ENCODE peak calls at places on chromosomes 2 and 18, in seven cellular contexts. D is neuronal stem cell, L is mesenchymal stem cell, E is trophoblast cell, W is H9, G is H1, K is IMR-90. S is an unnamed sample.

GRCh38 chr18:30139631-30140287 is 902.8 kb downstream of the DSC3 start:
- DNase-seq in L (no peak), W (no peak), K (no peak), G (no peak), D (no peak), E (peak), S (peak)

GRCh38 chr2:220034356-220035121 is 407.1 kb downstream of the SLC4A3 start:
- DNase-seq in G (no peak), W (no peak), D (no peak), E (peak), L (peak), K (peak), S (no peak)

GRCh38 chr2:177355874-177356273 is 36.7 kb upstream of the AGPS start:
- DNase-seq in E (no peak), D (no peak), K (no peak), L (peak), W (no peak), G (no peak), S (no peak)

GRCh38 chr18:32420084-32420483 is 50.6 kb downstream of the GAREM1 start:
- DNase-seq in G (no peak), K (no peak), E (no peak), D (no peak), L (no peak), W (no peak), S (no peak)

GRCh38 chr2:189674374-189675112 is at the start of gene ANKAR:
- DNase-seq in E (peak), L (peak), K (peak), D (peak), W (peak), G (peak), S (peak)

GRCh38 chr18:4358618-4359017 is 96.5 kb downstream of the DLGAP1 start:
- DNase-seq in D (no peak), W (peak), E (no peak), K (no peak), L (no peak), G (peak), S (peak)

GRCh38 chr2:102770506-102770905 is 8.7 kb downstream of the TMEM182 start:
- DNase-seq in K (peak), D (no peak), E (no peak), L (no peak), W (no peak), G (no peak), S (no peak)

GRCh38 chr2:168155680-168156079 is 91.7 kb downstream of the STK39 start:
- DNase-seq in L (no peak), W (no peak), E (peak), K (peak), G (no peak), D (no peak), S (no peak)

GRCh38 chr18:21502661-21503060 is 97.8 kb downstream of the ESCO1 start:
- DNase-seq in L (no peak), W (no peak), E (no peak), K (no peak), D (no peak), G (no peak), S (no peak)

GRCh38 chr2:99940963-99941362 is 201.4 kb downstream of the AFF3 start:
- DNase-seq in W (no peak), G (no peak), K (peak), D (no peak), L (no peak), E (no peak), S (no peak)

GRCh38 chr2:199455533-199456382 is 2.0 kb downstream of the SATB2 start:
- DNase-seq in G (no peak), K (peak), W (peak), D (peak), L (no peak), E (peak), S (peak)

DNA sequence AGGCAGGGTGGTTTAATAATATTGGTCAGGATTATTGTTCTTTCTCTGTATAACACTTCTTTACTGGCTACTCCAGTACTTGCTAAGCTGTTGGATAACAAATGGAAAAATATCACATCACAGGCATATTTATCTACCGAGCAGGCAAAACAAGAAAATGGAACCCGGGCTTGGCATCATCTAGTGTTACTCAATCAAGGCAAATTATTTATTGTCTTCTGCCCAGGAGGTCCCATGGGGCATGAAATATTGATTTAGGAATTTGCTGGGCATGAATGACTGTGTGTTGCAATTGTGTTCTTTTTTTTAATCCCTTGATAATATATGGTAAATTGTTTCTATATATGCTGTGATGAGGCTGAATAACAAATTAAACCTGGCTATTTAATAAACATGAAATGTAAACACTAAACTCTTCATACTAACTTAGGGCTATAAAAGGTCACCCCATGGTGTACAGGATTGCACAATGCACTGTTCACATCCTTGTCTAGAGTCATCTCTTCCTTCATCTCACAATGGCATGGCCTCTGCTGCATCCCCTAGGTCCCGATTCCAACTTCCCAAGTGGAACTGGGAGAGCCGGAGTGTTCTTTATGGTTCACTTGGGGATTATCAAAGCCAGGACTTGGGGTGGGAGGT is 2.2 kb upstream of the PARD3B start:
- DNase-seq in L (no peak), K (no peak), D (no peak), E (no peak), W (no peak), G (no peak), S (no peak)
- H2AK5ac ChIP-seq in L (peak), K (peak), D (no peak), E (no peak), W (no peak), G (no peak), S (no peak)

GRCh38 chr2:43846140-43846793 is 7.5 kb downstream of the ABCG8 start:
- DNase-seq in W (no peak), D (no peak), E (no peak), G (no peak), K (no peak), L (no peak), S (no peak)

GRCh38 chr2:43851026-43851980 is 12.5 kb downstream of the ABCG8 start:
- DNase-seq in D (no peak), K (no peak), E (no peak), L (no peak), W (no peak), G (no peak), S (no peak)

GRCh38 chr2:43852196-43852730 is 13.5 kb downstream of the ABCG8 start:
- DNase-seq in D (no peak), G (no peak), L (no peak), E (no peak), W (no peak), K (no peak), S (no peak)

GRCh38 chr2:43845181-43845580 is 6.4 kb downstream of the ABCG8 start:
- DNase-seq in W (no peak), D (no peak), L (no peak), G (no peak), E (no peak), K (no peak), S (no peak)

GRCh38 chr2:43848174-43848573 is 9.4 kb downstream of the ABCG8 start:
- DNase-seq in D (no peak), E (peak), G (no peak), K (peak), L (peak), W (no peak), S (no peak)
- H2AK5ac ChIP-seq in D (no peak), E (no peak), G (no peak), K (no peak), L (no peak), W (no peak), S (no peak)

GRCh38 chr2:135311268-135311667 is 219.8 kb downstream of the ZRANB3 start:
- DNase-seq in E (no peak), K (no peak), W (no peak), G (no peak), L (no peak), D (no peak), S (no peak)

GRCh38 chr2:135317375-135317774 is 213.6 kb downstream of the ZRANB3 start:
- DNase-seq in D (no peak), G (no peak), K (no peak), W (no peak), L (no peak), E (no peak), S (no peak)

DNA sequence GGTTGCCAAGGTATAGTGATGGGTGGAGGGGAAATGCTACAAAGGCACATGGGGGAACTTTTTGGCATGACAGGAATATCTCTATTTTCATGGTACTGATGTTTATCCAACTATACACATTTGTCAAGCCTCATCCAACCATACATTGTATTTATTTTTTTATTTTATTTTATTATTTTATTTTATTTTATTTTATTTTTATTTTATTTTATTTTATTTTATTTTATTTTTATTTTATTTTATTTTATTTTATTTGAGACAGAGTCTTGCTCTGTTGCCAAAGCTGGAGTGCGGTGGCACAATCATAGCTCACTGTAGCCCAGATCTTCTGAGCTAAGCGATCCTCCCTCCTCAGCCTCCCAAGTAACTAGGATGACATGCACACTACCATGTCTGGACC is 219.1 kb downstream of the ZRANB3 start:
- DNase-seq in E (no peak), D (no peak), K (no peak), G (no peak), W (no peak), L (no peak), S (no peak)
- H2AK5ac ChIP-seq in E (no peak), D (no peak), K (no peak), G (no peak), W (no peak), L (no peak), S (no peak)

DNA sequence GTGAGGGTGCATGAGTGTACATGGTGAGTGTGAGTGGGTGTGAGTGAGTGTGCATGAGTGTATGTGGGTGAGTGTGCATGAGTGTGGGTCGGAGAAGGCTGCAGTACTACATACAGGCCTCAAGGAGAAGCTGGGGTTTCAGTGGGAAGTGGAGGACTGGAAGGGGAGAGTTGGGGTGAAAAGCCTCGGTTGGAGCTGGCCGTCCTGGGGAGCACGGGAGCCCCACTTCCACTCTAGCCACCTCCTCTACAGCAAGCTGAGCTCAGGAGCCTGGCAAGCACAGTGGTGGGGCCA is 68.7 kb upstream of the HPCAL1 start:
- DNase-seq in E (no peak), D (no peak), K (no peak), L (no peak), G (no peak), W (no peak), S (no peak)
- H2AK5ac ChIP-seq in E (no peak), D (peak), K (no peak), L (no peak), G (no peak), W (no peak), S (no peak)

DNA sequence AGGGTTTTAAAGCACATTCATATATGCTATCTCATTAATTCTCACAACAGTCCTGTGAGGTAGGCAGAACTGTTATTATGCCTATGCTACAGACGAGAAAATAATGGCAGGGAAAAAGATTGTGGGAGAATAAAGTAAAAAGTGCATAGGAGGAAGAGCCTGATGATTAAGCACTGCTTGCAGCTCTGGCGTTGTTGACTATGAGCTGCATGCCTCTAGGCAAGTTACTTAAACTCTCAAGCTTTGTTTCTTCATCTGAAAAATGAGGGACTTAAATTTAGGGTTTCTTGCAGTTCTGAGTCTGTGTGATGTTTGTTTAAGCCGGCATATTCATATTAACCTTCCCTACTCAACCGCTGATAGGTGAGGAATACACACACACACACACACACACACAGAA is 51.6 kb upstream of the RAPH1 start:
- DNase-seq in G (no peak), W (no peak), D (no peak), L (no peak), E (peak), K (peak), S (peak)
- H2AK5ac ChIP-seq in G (no peak), W (no peak), D (no peak), L (no peak), E (no peak), K (no peak), S (no peak)

GRCh38 chr18:51778115-51778514 is 561.9 kb upstream of the DCC start:
- DNase-seq in D (no peak), E (no peak), K (no peak), L (no peak), W (no peak), G (no peak), S (no peak)
- H2AK5ac ChIP-seq in D (no peak), E (no peak), K (no peak), L (no peak), W (no peak), G (no peak), S (no peak)

GRCh38 chr2:233674995-233675394 is 3.3 kb downstream of the UGT1A9 start:
- DNase-seq in G (no peak), E (no peak), K (no peak), L (no peak), D (no peak), W (no peak), S (peak)
- H2AK5ac ChIP-seq in G (no peak), E (no peak), K (no peak), L (no peak), D (no peak), W (no peak), S (no peak)

GRCh38 chr18:13362617-13363016 is 144.1 kb downstream of the LDLRAD4 start:
- DNase-seq in L (no peak), G (no peak), D (no peak), K (no peak), E (no peak), W (no peak), S (no peak)

GRCh38 chr18:13359195-13359594 is 140.6 kb downstream of the LDLRAD4 start:
- DNase-seq in G (no peak), L (no peak), K (no peak), E (no peak), W (no peak), D (no peak), S (no peak)

GRCh38 chr18:13364721-13365205 is 146.2 kb downstream of the LDLRAD4 start:
- DNase-seq in D (no peak), E (no peak), G (no peak), L (no peak), W (no peak), K (no peak), S (no peak)

GRCh38 chr18:13362051-13362450 is 143.5 kb downstream of the LDLRAD4 start:
- DNase-seq in E (no peak), L (no peak), G (no peak), W (no peak), K (no peak), D (no peak), S (no peak)

GRCh38 chr18:13361422-13361821 is 142.9 kb downstream of the LDLRAD4 start:
- DNase-seq in E (no peak), L (no peak), D (no peak), W (no peak), G (no peak), K (no peak), S (no peak)
- H2AK5ac ChIP-seq in E (no peak), L (no peak), D (no peak), W (no peak), G (no peak), K (no peak), S (no peak)

S was measured in mesendoderm.